ENCODE peak calls at places on chromosomes 16 and 17, in six cellular contexts. A, B, K, Z, L and P are unnamed samples.

GRCh38 chr16:69494993-69495392 is 70.6 kb downstream of the CYB5B start:
- DNase-seq in A (peak), B (no peak), K (no peak), Z (no peak), L (no peak), P (no peak)

GRCh38 chr17:27477971-27478684 is 21.9 kb downstream of the KSR1 start:
- DNase-seq in A (no peak), B (no peak), K (no peak), Z (no peak), L (no peak), P (no peak)

GRCh38 chr17:57853695-57854094 is 3.9 kb upstream of the MRPS23 start:
- DNase-seq in A (no peak), B (no peak), K (no peak), Z (peak), L (no peak), P (no peak)

GRCh38 chr17:37527249-37527851 is 37.7 kb downstream of the DUSP14 start:
- DNase-seq in A (peak), B (no peak), K (no peak), Z (no peak), L (peak), P (no peak)

GRCh38 chr17:73555199-73555810 is 88.9 kb downstream of the SDK2 start:
- DNase-seq in A (no peak), B (no peak), K (no peak), Z (no peak), L (no peak), P (no peak)

GRCh38 chr17:8163978-8164814 is 1.4 kb upstream of the VAMP2 start:
- DNase-seq in A (peak), B (peak), K (peak), Z (peak), L (peak), P (no peak)

GRCh38 chr17:16422416-16422815 is 7.0 kb downstream of the TRPV2 start:
- DNase-seq in A (no peak), B (no peak), K (no peak), Z (no peak), L (no peak), P (no peak)

GRCh38 chr16:72009779-72010178 is 1.2 kb downstream of the DHODH start:
- DNase-seq in A (no peak), B (no peak), K (no peak), Z (no peak), L (no peak), P (no peak)

GRCh38 chr16:48076455-48077012 is 79.3 kb downstream of the ABCC12 start:
- DNase-seq in A (peak), B (no peak), K (no peak), Z (no peak), L (peak), P (no peak)

GRCh38 chr16:78524066-78524595 is 424.7 kb downstream of the WWOX start:
- DNase-seq in A (peak), B (no peak), K (no peak), Z (no peak), L (no peak), P (no peak)

GRCh38 chr17:2695243-2695960 is 16.2 kb downstream of the CLUH start:
- DNase-seq in A (no peak), B (peak), K (no peak), Z (peak), L (no peak), P (no peak)

GRCh38 chr16:4944333-4945281 is 7.7 kb upstream of the PPL start:
- DNase-seq in A (peak), B (peak), K (peak), Z (peak), L (peak), P (no peak)

GRCh38 chr17:35578195-35578928 is at the start of gene PEX12:
- DNase-seq in A (peak), B (peak), K (peak), Z (peak), L (peak), P (peak)

GRCh38 chr17:54919456-54919855 is 18.8 kb downstream of the TOM1L1 start:
- DNase-seq in A (no peak), B (no peak), K (no peak), Z (no peak), L (no peak), P (no peak)

GRCh38 chr17:62895650-62896301 is 70.3 kb upstream of the TANC2 start:
- DNase-seq in A (no peak), B (no peak), K (no peak), Z (no peak), L (peak), P (no peak)

GRCh38 chr16:71185366-71185765 is 45.2 kb downstream of the HYDIN start:
- DNase-seq in A (no peak), B (no peak), K (no peak), Z (no peak), L (peak), P (no peak)

GRCh38 chr16:24332695-24333094 is 76.6 kb downstream of the CACNG3 start:
- DNase-seq in A (no peak), B (no peak), K (no peak), Z (no peak), L (no peak), P (no peak)

GRCh38 chr17:2195729-2196128 is 107.9 kb downstream of the SMG6 start:
- DNase-seq in A (no peak), B (no peak), K (no peak), Z (no peak), L (no peak), P (no peak)

GRCh38 chr17:54901230-54901847 is 687 bp downstream of the TOM1L1 start:
- DNase-seq in A (peak), B (no peak), K (no peak), Z (peak), L (peak), P (no peak)

GRCh38 chr17:67481808-67482207 is 104.7 kb downstream of the PITPNC1 start:
- DNase-seq in A (no peak), B (no peak), K (no peak), Z (no peak), L (peak), P (no peak)

GRCh38 chr17:2397247-2398171 is 3.4 kb downstream of the MNT start:
- DNase-seq in A (no peak), B (no peak), K (no peak), Z (no peak), L (no peak), P (no peak)

GRCh38 chr16:89864421-89864820 is 9.0 kb upstream of the TCF25 start:
- DNase-seq in A (no peak), B (no peak), K (no peak), Z (no peak), L (peak), P (no peak)

GRCh38 chr17:3557768-3558583 is at the start of gene TRPV3:
- DNase-seq in A (no peak), B (peak), K (no peak), Z (peak), L (no peak), P (peak)

GRCh38 chr17:67759355-67760171 is 41.8 kb downstream of the NOL11 start:
- DNase-seq in A (no peak), B (no peak), K (no peak), Z (peak), L (peak), P (no peak)

GRCh38 chr16:11236855-11237254 is 19.1 kb downstream of the SOCS1 start:
- DNase-seq in A (no peak), B (no peak), K (no peak), Z (no peak), L (no peak), P (no peak)

GRCh38 chr17:2071024-2071385 is 16.1 kb downstream of the HIC1 start:
- DNase-seq in A (no peak), B (no peak), K (no peak), Z (no peak), L (no peak), P (no peak)

GRCh38 chr17:48547839-48548686 is 3.2 kb upstream of the HOXB2 start:
- DNase-seq in A (no peak), B (no peak), K (no peak), Z (peak), L (peak), P (no peak)

GRCh38 chr17:19709841-19710240 is 6.5 kb downstream of the SLC47A2 start:
- DNase-seq in A (no peak), B (no peak), K (no peak), Z (no peak), L (no peak), P (no peak)

GRCh38 chr17:27354051-27354490 is 60.2 kb downstream of the WSB1 start:
- DNase-seq in A (no peak), B (peak), K (peak), Z (no peak), L (no peak), P (no peak)

GRCh38 chr17:48459070-48459469 is 29.1 kb upstream of the SKAP1 start:
- DNase-seq in A (no peak), B (no peak), K (no peak), Z (no peak), L (no peak), P (no peak)

GRCh38 chr16:50093607-50094570 is 28.1 kb downstream of the HEATR3 start:
- DNase-seq in A (no peak), B (no peak), K (peak), Z (peak), L (no peak), P (peak)

GRCh38 chr17:4900231-4901107 is 1.1 kb downstream of the C17orf107 start:
- DNase-seq in A (no peak), B (peak), K (no peak), Z (peak), L (no peak), P (no peak)

GRCh38 chr16:28264656-28265055 is 27.7 kb upstream of the SBK1 start:
- DNase-seq in A (peak), B (no peak), K (no peak), Z (no peak), L (peak), P (no peak)

GRCh38 chr17:7838291-7839075 is 4.5 kb downstream of the KDM6B start:
- DNase-seq in A (peak), B (no peak), K (no peak), Z (peak), L (peak), P (no peak)

GRCh38 chr17:50689251-50689650 is 18.5 kb downstream of the ANKRD40 start:
- DNase-seq in A (peak), B (no peak), K (no peak), Z (no peak), L (peak), P (no peak)

GRCh38 chr17:45230787-45231480 is 9.2 kb downstream of the FMNL1 start:
- DNase-seq in A (peak), B (peak), K (no peak), Z (no peak), L (peak), P (no peak)

GRCh38 chr17:42535400-42536047 is 517 bp upstream of the NAGLU start:
- DNase-seq in A (no peak), B (peak), K (no peak), Z (no peak), L (no peak), P (no peak)

GRCh38 chr17:6523809-6524355 is 32.5 kb downstream of the PITPNM3 start:
- DNase-seq in A (no peak), B (no peak), K (no peak), Z (peak), L (no peak), P (no peak)

GRCh38 chr16:11734025-11734652 is 8.5 kb downstream of the TXNDC11 start:
- DNase-seq in A (no peak), B (no peak), K (no peak), Z (no peak), L (no peak), P (no peak)

GRCh38 chr17:4980644-4981216 is 6.7 kb downstream of the CAMTA2 start:
- DNase-seq in A (peak), B (no peak), K (no peak), Z (no peak), L (peak), P (no peak)

DNA sequence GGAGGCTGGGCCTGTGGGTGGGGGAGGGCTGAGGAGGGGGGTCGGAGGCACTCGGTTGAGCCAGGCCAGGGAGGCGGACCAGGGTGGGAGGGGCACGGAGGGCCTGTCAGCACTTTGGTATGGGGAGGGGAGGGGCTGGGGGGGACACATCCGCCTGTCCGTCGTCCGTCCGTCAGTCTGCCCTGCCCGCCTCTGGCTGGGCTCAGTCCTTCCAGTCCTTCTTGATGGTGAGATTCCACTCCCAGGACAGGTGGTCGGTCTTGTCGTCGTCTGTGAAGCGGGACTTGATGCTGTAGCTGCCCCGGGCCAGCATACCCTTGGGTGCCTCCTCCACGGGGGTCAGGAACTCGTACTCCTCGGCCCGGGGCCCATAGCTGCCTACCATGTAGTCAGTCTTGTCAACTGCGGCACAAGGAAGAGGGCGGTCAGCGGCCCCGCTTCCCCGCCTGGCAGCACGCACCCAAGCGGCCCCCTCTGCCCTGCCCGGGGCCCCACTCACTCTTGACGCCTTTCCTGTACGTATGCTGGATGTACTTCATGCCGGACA is 2.4 kb downstream of the ARHGDIA start:
- DNase-seq in A (peak), B (peak), K (peak), Z (peak), L (peak), P (no peak)
- TF ChIP-seq POLR2A in A (peak), B (no peak), K (no peak), Z (no peak), L (no peak), P (no peak)

DNA sequence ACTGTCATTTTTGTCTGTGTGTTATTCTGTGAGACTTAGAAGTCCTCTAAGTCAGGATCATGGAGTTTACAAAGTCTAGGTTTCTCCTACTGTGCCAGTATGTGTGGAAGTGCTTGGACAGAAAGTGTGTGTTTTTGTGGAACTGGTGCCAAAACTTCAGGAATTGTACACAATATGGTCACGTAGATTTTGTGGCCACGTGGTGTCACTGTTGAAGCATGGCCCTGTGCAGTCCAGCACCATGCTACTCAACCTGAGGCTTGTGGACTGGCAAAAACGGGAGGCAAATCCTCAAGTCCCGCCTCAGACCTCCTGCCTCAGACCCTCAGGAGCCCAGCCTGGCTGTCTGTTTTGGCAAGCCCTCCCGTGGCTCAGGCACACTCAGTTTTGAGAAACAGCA is 16.7 kb upstream of the ALKBH5 start:
- DNase-seq in A (peak), B (no peak), K (no peak), Z (no peak), L (no peak), P (no peak)
- TF ChIP-seq CTCF in A (no peak), B (no peak), K (no peak), Z (no peak), L (peak), P (no peak)

DNA sequence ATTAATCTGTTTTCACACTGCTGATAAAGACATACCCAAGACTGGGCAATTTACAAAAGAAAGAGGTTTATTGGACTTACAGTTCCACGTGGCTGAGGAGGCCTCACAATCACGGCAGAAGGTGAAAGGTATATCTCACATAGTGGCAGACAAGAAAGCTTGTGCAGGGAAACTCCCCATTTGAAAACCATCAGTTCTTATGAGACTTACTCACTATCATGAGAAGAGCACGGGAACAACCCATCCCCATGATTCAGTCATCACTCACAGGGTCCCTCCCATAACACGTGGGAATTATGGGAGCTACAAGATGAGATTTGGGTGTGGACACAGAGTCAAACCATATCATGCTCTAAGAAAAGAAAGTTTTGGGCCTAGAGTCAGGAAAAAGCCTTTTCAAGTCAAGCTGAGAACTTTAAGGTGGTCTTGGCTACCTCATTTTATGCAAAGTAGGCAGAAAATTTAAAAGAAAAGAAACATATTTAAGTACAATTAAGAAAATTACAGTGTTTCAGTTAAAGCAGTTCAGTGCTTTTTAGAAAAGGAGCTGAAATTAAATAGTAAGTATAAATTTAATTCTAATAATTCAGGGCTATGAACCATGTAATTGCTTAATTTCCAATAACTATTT is 24.9 kb upstream of the CRYM start:
- DNase-seq in A (peak), B (no peak), K (no peak), Z (peak), L (peak), P (no peak)
- H3K27ac ChIP-seq in A (peak), B (no peak), K (no peak), Z (no peak), L (no peak), P (peak)

GRCh38 chr16:8846401-8846932 is 22.3 kb downstream of the CARHSP1 start:
- DNase-seq in A (no peak), B (no peak), K (no peak), Z (no peak), L (no peak), P (no peak)
- TF ChIP-seq POLR2A in A (no peak), B (no peak), K (no peak), Z (no peak), L (no peak), P (no peak)

DNA sequence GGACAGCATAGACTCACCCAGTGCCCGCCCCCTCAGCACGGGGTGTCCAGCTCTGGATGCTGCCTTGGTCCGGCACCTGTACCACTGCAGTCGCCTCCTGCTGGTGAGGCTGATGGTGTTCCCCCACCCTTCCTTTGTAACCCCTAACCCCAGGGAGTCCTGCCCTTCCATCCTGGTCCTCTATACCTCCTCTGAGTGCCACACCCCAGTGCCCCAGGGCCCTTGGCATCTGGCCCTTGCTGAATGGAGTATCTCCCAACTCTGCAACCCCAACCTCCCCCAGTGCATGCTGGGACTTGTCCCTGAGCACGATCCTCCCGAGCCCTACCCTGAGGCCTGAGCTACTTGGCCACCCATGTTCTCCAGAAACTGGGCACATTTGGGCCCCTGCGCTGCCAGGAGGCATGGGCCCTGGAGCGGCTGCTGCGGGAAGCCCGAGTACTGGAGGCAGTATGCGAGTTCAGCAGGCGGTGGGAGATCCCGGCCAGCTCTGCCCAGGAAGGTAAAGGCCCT is 15.8 kb downstream of the RIPOR1 start:
- DNase-seq in A (no peak), B (no peak), K (no peak), Z (no peak), L (no peak), P (no peak)
- TF ChIP-seq CTCF in A (peak), B (no peak), K (no peak), Z (no peak), L (peak), P (no peak)

DNA sequence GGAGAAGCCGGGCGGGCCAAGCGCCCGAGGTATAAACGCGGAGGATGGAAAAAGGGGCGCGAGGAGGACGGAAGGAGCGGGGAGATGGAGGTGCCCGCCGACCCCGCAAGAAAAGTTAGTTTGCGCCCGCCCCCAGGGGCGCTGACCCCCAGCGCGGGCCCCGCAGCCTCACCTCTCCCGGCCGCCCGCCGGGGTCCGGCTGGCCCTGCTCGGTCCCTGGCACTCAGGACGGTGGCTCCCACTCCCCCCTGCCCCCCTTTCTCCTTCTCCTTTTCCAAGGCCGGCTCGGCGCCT is 161 bp downstream of the CASKIN2 start:
- DNase-seq in A (no peak), B (no peak), K (no peak), Z (no peak), L (no peak), P (no peak)
- H3K27ac ChIP-seq in A (peak), B (peak), K (peak), Z (peak), L (peak), P (peak)

DNA sequence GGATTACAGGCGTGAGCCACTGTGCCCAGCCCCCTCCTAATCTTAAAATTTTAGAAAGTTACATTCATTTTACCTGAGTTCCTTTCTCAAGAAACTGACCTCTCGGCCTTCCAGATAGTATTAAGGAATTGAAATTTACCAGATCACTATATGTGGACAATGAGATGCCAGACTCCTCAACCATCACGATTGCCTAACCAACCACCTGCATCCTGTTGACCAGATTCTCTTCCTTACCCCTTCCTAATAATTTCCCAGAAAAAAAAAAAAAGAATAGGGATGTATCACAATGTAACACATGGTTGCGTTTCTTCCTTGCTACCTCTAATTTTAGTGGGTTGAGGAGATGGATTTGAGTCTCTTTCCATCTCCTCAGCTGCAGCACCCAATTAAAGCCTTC is 72.1 kb downstream of the BMERB1 start:
- DNase-seq in A (no peak), B (no peak), K (no peak), Z (no peak), L (no peak), P (no peak)
- TF ChIP-seq POLR2A in A (no peak), B (no peak), K (no peak), Z (no peak), L (no peak), P (no peak)

DNA sequence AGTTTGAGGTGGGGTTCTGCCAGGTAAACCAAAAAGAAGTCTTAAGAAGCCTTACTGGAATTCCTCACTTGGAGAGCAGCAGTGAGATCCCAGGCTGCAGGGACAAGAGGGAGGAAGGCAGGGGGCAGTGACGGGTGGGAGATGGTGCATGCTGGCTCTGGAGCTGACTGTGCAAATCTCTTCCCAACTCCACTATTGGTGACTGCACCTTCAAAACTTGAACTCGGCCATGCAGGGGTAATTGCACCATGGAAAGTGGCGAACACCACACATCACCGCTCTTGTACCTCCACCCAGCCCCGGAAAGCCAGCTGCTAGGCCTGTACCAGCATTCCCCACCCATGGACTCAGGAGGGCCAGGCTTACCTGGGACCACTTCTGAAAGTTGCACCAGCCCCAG is 51.4 kb upstream of the CDR2 start:
- DNase-seq in A (no peak), B (no peak), K (no peak), Z (no peak), L (no peak), P (no peak)
- TF ChIP-seq CTCF in A (no peak), B (no peak), K (no peak), Z (no peak), L (no peak), P (no peak)